ENCODE peak calls at places on chromosomes 1 and 21, in eight cellular contexts. S is endothelial cell of umbilical vein, T is WTC11, F is HCT116, Q is A549, W is K562, N is SK-N-SH, R is GM12878. O is an unnamed sample.

GRCh38 chr1:182249201-182249676 is 142.4 kb downstream of the GLUL start:
- DNase-seq in S (no peak), T (no peak), F (no peak), Q (no peak), W (peak), N (no peak), R (peak), O (no peak)

GRCh38 chr21:27371688-27372331 is 404.9 kb upstream of the ADAMTS5 start:
- DNase-seq in S (peak), T (no peak), F (no peak), Q (no peak), W (no peak), N (no peak), R (no peak), O (no peak)

GRCh38 chr1:205842177-205842576 is 7.8 kb downstream of the PM20D1 start:
- DNase-seq in S (no peak), T (no peak), F (no peak), Q (no peak), W (no peak), N (peak), R (no peak), O (no peak)

GRCh38 chr1:50605186-50605875 is 182.1 kb upstream of the DMRTA2 start:
- DNase-seq in S (peak), T (peak), F (peak), Q (peak), W (peak), N (peak), R (no peak), O (peak)

GRCh38 chr1:181097242-181097641 is 8.7 kb downstream of the IER5 start:
- DNase-seq in S (no peak), T (no peak), F (no peak), Q (no peak), W (no peak), N (peak), R (no peak), O (no peak)

GRCh38 chr1:27382950-27383627 is at the start of gene CD164L2:
- DNase-seq in S (no peak), T (peak), F (no peak), Q (no peak), W (peak), N (peak), R (no peak), O (no peak)

GRCh38 chr1:87273291-87273690 is 55.4 kb upstream of the LMO4 start:
- DNase-seq in S (no peak), T (no peak), F (no peak), Q (no peak), W (no peak), N (no peak), R (no peak), O (no peak)

GRCh38 chr1:24704411-24705259 is 40.6 kb upstream of the CLIC4 start:
- DNase-seq in S (peak), T (peak), F (no peak), Q (peak), W (peak), N (peak), R (no peak), O (no peak)

GRCh38 chr1:197910120-197911110 is 6.8 kb upstream of the LHX9 start:
- DNase-seq in S (no peak), T (no peak), F (no peak), Q (no peak), W (no peak), N (peak), R (no peak), O (no peak)

GRCh38 chr1:117627562-117628165 is 21.8 kb downstream of the TENT5C start:
- DNase-seq in S (no peak), T (no peak), F (no peak), Q (no peak), W (no peak), N (no peak), R (no peak), O (peak)

GRCh38 chr1:64426691-64427090 is 43.2 kb upstream of the CACHD1 start:
- DNase-seq in S (no peak), T (no peak), F (no peak), Q (no peak), W (no peak), N (no peak), R (no peak), O (no peak)

GRCh38 chr1:43206721-43207228 is 34.6 kb downstream of the CFAP57 start:
- DNase-seq in S (no peak), T (peak), F (peak), Q (peak), W (no peak), N (no peak), R (no peak), O (no peak)

GRCh38 chr1:247322437-247322836 is 9.2 kb downstream of the ZNF496 start:
- DNase-seq in S (no peak), T (no peak), F (no peak), Q (no peak), W (no peak), N (no peak), R (no peak), O (no peak)

GRCh38 chr1:203638076-203638475 is 11.4 kb downstream of the ATP2B4 start:
- DNase-seq in S (no peak), T (no peak), F (no peak), Q (no peak), W (no peak), N (no peak), R (no peak), O (no peak)

GRCh38 chr1:205313681-205314308 is 7.8 kb downstream of the NUAK2 start:
- DNase-seq in S (peak), T (peak), F (no peak), Q (peak), W (no peak), N (no peak), R (peak), O (peak)

GRCh38 chr1:98498651-98499050 is 162.9 kb upstream of the SNX7 start:
- DNase-seq in S (no peak), T (no peak), F (no peak), Q (no peak), W (no peak), N (no peak), R (peak), O (no peak)

GRCh38 chr21:31566061-31566460 is 93.4 kb upstream of the SOD1 start:
- DNase-seq in S (no peak), T (no peak), F (no peak), Q (no peak), W (no peak), N (no peak), R (no peak), O (no peak)
- TF ChIP-seq CTCF in S (no peak), T (no peak), F (peak), Q (no peak), W (no peak), N (peak), R (no peak), O (no peak)

GRCh38 chr1:58391514-58391913 is 155.0 kb downstream of the OMA1 start:
- DNase-seq in S (no peak), T (no peak), F (no peak), Q (no peak), W (no peak), N (no peak), R (no peak), O (no peak)
- TF ChIP-seq MAX in S (no peak), T (no peak), F (no peak), Q (no peak), W (no peak), N (no peak), R (no peak), O (no peak)

GRCh38 chr1:16999863-17000262 is 11.9 kb downstream of the ATP13A2 start:
- DNase-seq in S (no peak), T (no peak), F (no peak), Q (no peak), W (no peak), N (peak), R (no peak), O (no peak)
- TF ChIP-seq CTCF in S (no peak), T (no peak), F (peak), Q (no peak), W (no peak), N (no peak), R (peak), O (peak)

GRCh38 chr21:38136201-38136600 is 120.6 kb upstream of the KCNJ15 start:
- DNase-seq in S (no peak), T (no peak), F (no peak), Q (peak), W (no peak), N (no peak), R (no peak), O (no peak)
- TF ChIP-seq MAX in S (no peak), T (no peak), F (no peak), Q (no peak), W (no peak), N (no peak), R (no peak), O (no peak)

DNA sequence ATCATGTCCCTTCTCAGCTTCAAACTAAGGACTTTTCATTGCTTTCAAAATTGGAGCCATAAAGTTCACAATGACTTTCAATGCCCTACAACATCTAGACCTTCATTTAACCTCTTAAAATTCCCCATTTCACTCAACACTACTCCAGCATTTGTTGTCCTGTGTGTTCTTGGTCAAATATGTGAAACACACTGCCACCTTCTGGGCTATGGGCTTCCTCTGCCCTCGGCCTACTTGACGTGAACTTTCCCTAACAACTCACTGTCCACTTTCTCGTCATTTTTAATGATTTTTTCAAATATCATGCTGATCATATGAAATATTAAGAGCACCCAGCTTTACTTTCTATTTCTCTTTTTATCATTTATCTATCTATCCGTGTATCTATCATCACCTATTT is 2018.4 kb downstream of the NCAM2 start:
- DNase-seq in S (peak), T (peak), F (no peak), Q (peak), W (peak), N (peak), R (no peak), O (peak)
- TF ChIP-seq CTCF in S (peak), T (no peak), F (no peak), Q (no peak), W (no peak), N (peak), R (no peak), O (peak)

DNA sequence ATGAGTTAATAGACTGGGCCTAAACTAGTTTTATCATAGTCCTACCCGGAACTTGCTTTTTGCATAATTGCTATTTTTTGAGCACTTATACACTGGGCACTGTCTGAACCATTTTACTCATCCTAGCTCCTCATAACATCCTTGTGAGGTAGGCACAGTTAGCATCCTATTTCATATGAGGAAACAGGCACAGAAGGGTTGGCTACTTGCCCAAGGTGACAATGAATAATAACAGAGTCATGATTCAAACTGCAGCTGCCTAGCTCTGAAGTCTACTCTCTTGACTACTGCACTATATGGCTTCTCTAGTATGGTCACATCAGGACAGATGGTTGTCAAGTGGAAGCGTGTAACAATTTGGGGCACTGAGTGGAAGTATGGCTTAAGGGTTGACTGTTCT is 18.2 kb upstream of the RC3H1 start:
- DNase-seq in S (peak), T (no peak), F (peak), Q (peak), W (peak), N (no peak), R (no peak), O (no peak)
- TF ChIP-seq MAX in S (no peak), T (no peak), F (no peak), Q (no peak), W (no peak), N (peak), R (no peak), O (no peak)

GRCh38 chr1:31712041-31712440 is 8.2 kb upstream of the COL16A1 start:
- DNase-seq in S (no peak), T (no peak), F (no peak), Q (no peak), W (no peak), N (no peak), R (no peak), O (no peak)

GRCh38 chr1:31715097-31715872 is 11.5 kb upstream of the COL16A1 start:
- DNase-seq in S (peak), T (peak), F (peak), Q (peak), W (peak), N (peak), R (no peak), O (peak)

GRCh38 chr1:31712625-31713024 is 8.8 kb upstream of the COL16A1 start:
- DNase-seq in S (peak), T (no peak), F (no peak), Q (peak), W (no peak), N (no peak), R (no peak), O (no peak)

GRCh38 chr1:31715873-31716220 is 12.0 kb upstream of the COL16A1 start:
- DNase-seq in S (peak), T (no peak), F (no peak), Q (no peak), W (no peak), N (peak), R (no peak), O (no peak)

GRCh38 chr1:31714442-31715096 is 10.8 kb upstream of the COL16A1 start:
- DNase-seq in S (peak), T (peak), F (no peak), Q (peak), W (peak), N (peak), R (no peak), O (peak)
- TF ChIP-seq CTCF in S (peak), T (no peak), F (peak), Q (peak), W (peak), N (peak), R (peak), O (peak)

DNA sequence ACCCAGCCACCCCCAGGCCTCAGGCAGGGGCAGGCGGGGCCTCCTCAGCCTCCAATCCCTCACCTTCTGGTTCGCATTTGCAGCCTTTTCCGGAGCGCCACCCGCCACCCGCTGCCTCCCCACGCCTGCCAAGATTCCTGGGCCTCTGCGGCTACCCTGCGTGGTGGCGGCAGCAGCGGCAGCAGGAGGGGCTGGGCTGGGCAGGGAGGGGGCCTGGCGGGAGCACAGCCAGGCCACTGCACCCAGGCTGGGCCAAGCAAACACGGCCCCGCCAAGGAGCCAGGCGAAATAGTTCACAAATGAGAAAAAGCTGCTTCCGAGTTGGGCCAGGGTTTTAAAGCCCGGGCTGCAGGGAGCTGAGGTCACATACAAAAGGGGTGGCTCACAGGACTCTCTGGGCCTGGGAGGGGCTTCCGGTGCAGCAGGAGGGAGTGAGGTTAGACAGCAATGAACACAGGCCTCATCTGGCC is 9.8 kb downstream of the COL8A2 start:
- DNase-seq in S (no peak), T (no peak), F (no peak), Q (no peak), W (no peak), N (peak), R (no peak), O (no peak)
- TF ChIP-seq MAX in S (no peak), T (no peak), F (no peak), Q (no peak), W (no peak), N (peak), R (no peak), O (no peak)

DNA sequence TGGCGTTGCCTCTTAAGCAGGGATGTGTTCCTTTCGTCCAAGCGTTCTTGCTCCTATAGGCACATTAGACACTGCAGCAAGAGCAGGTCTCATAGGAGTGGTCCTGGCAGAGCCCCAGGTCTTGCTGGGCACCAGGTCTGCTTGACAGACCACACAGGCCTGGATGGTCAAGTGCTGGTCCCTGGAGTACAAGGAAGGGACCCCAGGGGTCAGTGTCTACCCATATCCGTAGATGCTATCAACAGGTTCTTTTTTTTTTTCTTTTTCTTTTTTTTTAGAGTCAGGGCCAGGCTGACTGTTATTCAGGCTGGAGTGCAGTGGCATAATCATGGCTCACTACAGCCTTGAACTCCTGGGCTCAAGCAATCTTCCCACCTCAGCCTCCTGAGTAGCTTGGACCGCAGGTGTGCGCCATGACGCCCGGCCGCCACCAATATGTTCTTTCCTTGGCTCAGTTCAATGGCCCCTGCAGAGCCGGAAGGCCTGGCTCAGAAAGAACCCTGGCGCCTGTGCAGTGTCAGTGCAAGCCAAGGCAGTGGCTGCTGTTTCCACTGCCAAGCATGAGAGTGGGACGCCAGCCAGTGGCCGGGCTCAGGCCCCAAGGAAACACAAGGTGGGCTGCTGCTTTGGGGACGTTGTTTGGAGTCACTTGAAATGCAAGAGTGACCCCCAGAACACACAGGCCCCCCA is 10.0 kb upstream of the TNFRSF8 start:
- DNase-seq in S (no peak), T (no peak), F (no peak), Q (no peak), W (no peak), N (no peak), R (no peak), O (no peak)
- TF ChIP-seq CTCF in S (no peak), T (no peak), F (peak), Q (no peak), W (peak), N (no peak), R (peak), O (no peak)

DNA sequence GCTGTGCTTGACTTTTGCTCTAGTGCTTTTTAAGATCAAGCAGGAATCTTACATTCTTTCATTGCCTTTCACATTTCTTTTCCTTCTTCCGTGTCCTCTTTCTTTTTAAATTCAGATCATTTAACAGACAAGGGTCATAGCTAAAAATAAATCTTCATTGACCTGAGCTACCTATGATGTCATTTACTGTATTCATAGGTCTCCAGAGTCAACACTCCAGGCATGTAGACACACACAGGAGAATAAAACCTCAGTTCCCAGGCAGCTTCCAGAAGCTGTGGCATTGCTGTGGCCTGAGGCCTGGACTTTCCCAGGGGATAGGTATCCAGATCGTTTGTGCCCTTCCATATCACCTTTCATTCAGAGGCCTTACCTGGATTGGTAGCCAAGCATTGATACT is 38.5 kb upstream of the ENAH start:
- DNase-seq in S (no peak), T (no peak), F (no peak), Q (peak), W (no peak), N (no peak), R (no peak), O (no peak)
- TF ChIP-seq MAX in S (no peak), T (no peak), F (no peak), Q (no peak), W (no peak), N (no peak), R (no peak), O (no peak)

O was measured in NB4.